ENCODE peak calls at places on chromosomes 5 and 9, in five cellular contexts. S is cardiac muscle cell, P is foreskin fibroblast, N is bronchial epithelial cell, G is lower lobe of right lung. W is an unnamed sample.
A peak's percentile ranks its signal among the peaks of the same experiment; 100 is the strongest.

GRCh38 chr9:98815552-98815951 is 8.1 kb downstream of the GALNT12 start:
- DNase-seq in P (no peak), N (no peak), G (no peak), S (no peak), W (no peak)

GRCh38 chr9:4333231-4333740 is 33.4 kb upstream of the GLIS3 start:
- DNase-seq in P (no peak), S (peak; percentile 58), G (no peak), N (no peak), W (peak; percentile 26)

GRCh38 chr5:115415143-115415491 is 118.7 kb upstream of the CCDC112 start:
- DNase-seq in N (peak; percentile 90), P (peak; percentile 97), G (peak; percentile 81), S (peak; percentile 89), W (peak; percentile 31)

GRCh38 chr9:95305770-95306492 is 11.6 kb downstream of the FANCC start:
- DNase-seq in S (no peak), N (no peak), G (no peak), P (peak; percentile 14), W (peak; percentile 60)

GRCh38 chr5:139850423-139851016 is 54.9 kb downstream of the PSD2 start:
- DNase-seq in P (no peak), N (no peak), S (no peak), G (no peak), W (no peak)

GRCh38 chr5:160271396-160271795 is 41.0 kb downstream of the CCNJL start:
- DNase-seq in S (peak; percentile 18), N (peak; percentile 55), P (no peak), G (peak; percentile 62), W (no peak)

GRCh38 chr9:76730795-76731194 is 33.4 kb upstream of the PCA3 start:
- DNase-seq in P (no peak), S (peak; percentile 37), G (no peak), N (no peak), W (peak; percentile 8)

GRCh38 chr5:136679233-136679632 is 313.9 kb upstream of the TRPC7 start:
- DNase-seq in G (no peak), S (no peak), P (no peak), N (no peak), W (no peak)

GRCh38 chr9:27168951-27169350 is 59.9 kb downstream of the TEK start:
- DNase-seq in G (no peak), P (no peak), N (no peak), S (no peak), W (no peak)

GRCh38 chr5:108432024-108432423 is 50.1 kb upstream of the FBXL17 start:
- DNase-seq in N (peak; percentile 31), P (peak; percentile 26), G (no peak), S (no peak), W (peak; percentile 37)

GRCh38 chr5:108430931-108431608 is 49.2 kb upstream of the FBXL17 start:
- DNase-seq in P (peak; percentile 28), S (no peak), G (no peak), N (peak; percentile 31), W (peak; percentile 39)

GRCh38 chr9:102069969-102070368 is 331.5 kb upstream of the GRIN3A start:
- DNase-seq in N (peak; percentile 7), S (peak; percentile 0), G (no peak), P (no peak), W (no peak)

GRCh38 chr9:33318225-33318624 is 27.9 kb downstream of the NFX1 start:
- DNase-seq in N (no peak), G (no peak), S (no peak), P (no peak), W (no peak)

GRCh38 chr5:179866241-179867078 is 7.8 kb upstream of the MRNIP start:
- DNase-seq in P (no peak), S (no peak), G (no peak), N (peak; percentile 10), W (no peak)

GRCh38 chr5:54306893-54307292 is 3.5 kb downstream of the ARL15 start:
- DNase-seq in S (no peak), G (no peak), N (no peak), P (no peak), W (no peak)

GRCh38 chr5:58717303-58718012 is 134.6 kb downstream of the RAB3C start:
- DNase-seq in P (no peak), G (no peak), N (no peak), S (no peak), W (no peak)

GRCh38 chr9:117247271-117247670 is 167.6 kb downstream of the ASTN2 start:
- DNase-seq in N (peak; percentile 12), G (no peak), P (no peak), S (peak; percentile 10), W (no peak)

GRCh38 chr9:87610200-87611155 is 112.8 kb downstream of the DAPK1 start:
- DNase-seq in N (peak; percentile 41), G (no peak), P (no peak), S (peak; percentile 71), W (peak; percentile 52)

GRCh38 chr5:156272139-156272538 is 54.8 kb upstream of the SGCD start:
- DNase-seq in G (no peak), N (no peak), P (no peak), S (no peak), W (no peak)

GRCh38 chr5:108730617-108731340 is 16.9 kb upstream of the FER start:
- DNase-seq in P (no peak), S (no peak), G (no peak), N (no peak), W (no peak)

GRCh38 chr5:139141841-139142240 is 56.3 kb downstream of the SIL1 start:
- DNase-seq in S (peak; percentile 88), G (peak; percentile 65), N (no peak), P (peak; percentile 83), W (peak; percentile 34)

GRCh38 chr9:121930970-121931369 is 162.1 kb downstream of the TTLL11 start:
- DNase-seq in P (no peak), N (no peak), S (no peak), G (no peak), W (no peak)

GRCh38 chr9:129665814-129666511 is 516 bp downstream of the PRRX2 start:
- DNase-seq in S (no peak), G (no peak), N (no peak), P (no peak), W (no peak)

GRCh38 chr5:133336121-133336968 is 276.0 kb downstream of the FSTL4 start:
- DNase-seq in S (no peak), N (peak; percentile 43), G (no peak), P (no peak), W (no peak)

GRCh38 chr5:139451176-139451575 is 11.4 kb downstream of the ECSCR start:
- DNase-seq in G (no peak), N (no peak), P (no peak), S (no peak), W (no peak)

GRCh38 chr5:115260248-115260647 is 2.4 kb downstream of the PGGT1B start:
- DNase-seq in G (no peak), P (no peak), N (peak; percentile 55), S (no peak), W (no peak)

GRCh38 chr5:73857446-73857845 is 231.4 kb downstream of the ARHGEF28 start:
- DNase-seq in S (no peak), G (no peak), N (no peak), P (no peak), W (no peak)

DNA sequence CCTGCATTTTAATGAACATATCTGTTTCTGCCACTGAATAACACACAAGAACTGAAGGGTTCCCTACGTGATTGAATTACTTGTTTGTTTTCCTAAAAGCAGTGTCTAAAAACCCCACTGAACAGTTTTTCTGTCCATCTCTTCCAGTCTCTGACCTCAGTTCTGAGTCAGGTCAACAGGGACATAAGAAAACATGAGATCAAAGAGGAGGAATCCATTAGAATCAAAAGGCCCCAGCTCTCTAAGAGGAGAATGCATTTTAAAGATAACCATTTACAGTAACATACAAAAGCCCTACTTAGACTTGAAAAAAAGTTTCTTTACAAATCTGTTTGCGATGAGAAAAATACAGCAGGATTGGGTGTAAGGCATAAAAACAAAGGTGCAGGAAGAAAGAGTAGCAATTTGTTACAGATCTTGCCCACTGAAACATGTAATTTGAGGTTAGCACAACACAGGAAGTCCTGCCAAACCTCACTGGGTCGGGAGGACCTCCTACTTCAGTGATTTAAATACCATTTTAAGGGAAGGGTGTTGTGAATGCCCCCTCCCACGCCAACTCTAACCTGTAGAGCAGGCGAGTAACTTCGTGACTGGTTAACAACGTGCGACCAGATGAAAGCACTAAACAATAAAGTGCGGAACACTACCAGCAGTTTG is 1.4 kb downstream of the QSOX2 start:
- DNase-seq in N (no peak), S (no peak), G (no peak), P (no peak), W (no peak)
- H3K4me3 ChIP-seq in N (peak overlapping the region; percentile 72), S (peak overlapping the region; percentile 64), G (peak overlapping the region; percentile 81), P (peak overlapping the region; percentile 83), W (peak overlapping the region; percentile 72)

GRCh38 chr9:38391278-38392118 is 1.0 kb upstream of the ALDH1B1 start:
- DNase-seq in P (no peak), N (no peak), S (no peak), G (no peak), W (no peak)
- H3K4me3 ChIP-seq in P (no peak overlapping the region), N (no peak overlapping the region), S (peak overlapping the region; percentile 60), G (peak overlapping the region; percentile 84), W (no peak overlapping the region)

DNA sequence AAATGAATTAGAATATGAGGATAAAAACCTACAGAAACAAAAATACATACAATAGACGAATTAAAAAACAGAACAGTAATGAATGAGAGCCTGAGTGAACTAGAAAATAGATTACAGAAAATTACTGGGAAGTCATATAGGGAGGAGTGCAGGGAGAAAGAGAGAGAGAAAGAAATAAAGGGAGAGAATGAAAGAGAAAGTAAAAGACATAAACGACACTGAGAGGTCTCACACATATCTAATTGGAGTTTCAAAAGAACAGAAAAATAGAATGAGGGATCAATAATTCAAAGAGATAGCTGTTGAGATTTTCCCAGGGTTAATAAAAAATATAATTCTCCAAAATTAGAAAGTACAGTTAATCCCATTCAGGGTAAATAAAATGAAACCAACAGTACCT is 156.4 kb upstream of the FTMT start:
- DNase-seq in N (no peak), S (no peak), P (no peak), G (no peak), W (no peak)
- H3K4me3 ChIP-seq in N (no peak overlapping the region), S (no peak overlapping the region), P (no peak overlapping the region), G (no peak overlapping the region), W (no peak overlapping the region)

GRCh38 chr5:127031863-127032232 is 1.5 kb upstream of the MARCHF3 start:
- DNase-seq in P (no peak), S (no peak), G (no peak), N (peak; percentile 6), W (peak; percentile 25)

GRCh38 chr5:127028822-127029457 is 1.4 kb downstream of the MARCHF3 start:
- DNase-seq in S (peak; percentile 13), G (peak; percentile 50), P (peak; percentile 47), N (no peak), W (no peak)

GRCh38 chr5:127030259-127031146 is at the start of gene MARCHF3:
- DNase-seq in S (peak; percentile 98), N (peak; percentile 87), P (peak; percentile 97), G (peak; percentile 97), W (peak; percentile 95)

GRCh38 chr5:127029513-127030258 is 672 bp downstream of the MARCHF3 start:
- DNase-seq in G (peak; percentile 70), N (peak; percentile 67), P (peak; percentile 64), S (peak; percentile 63), W (peak; percentile 59)

DNA sequence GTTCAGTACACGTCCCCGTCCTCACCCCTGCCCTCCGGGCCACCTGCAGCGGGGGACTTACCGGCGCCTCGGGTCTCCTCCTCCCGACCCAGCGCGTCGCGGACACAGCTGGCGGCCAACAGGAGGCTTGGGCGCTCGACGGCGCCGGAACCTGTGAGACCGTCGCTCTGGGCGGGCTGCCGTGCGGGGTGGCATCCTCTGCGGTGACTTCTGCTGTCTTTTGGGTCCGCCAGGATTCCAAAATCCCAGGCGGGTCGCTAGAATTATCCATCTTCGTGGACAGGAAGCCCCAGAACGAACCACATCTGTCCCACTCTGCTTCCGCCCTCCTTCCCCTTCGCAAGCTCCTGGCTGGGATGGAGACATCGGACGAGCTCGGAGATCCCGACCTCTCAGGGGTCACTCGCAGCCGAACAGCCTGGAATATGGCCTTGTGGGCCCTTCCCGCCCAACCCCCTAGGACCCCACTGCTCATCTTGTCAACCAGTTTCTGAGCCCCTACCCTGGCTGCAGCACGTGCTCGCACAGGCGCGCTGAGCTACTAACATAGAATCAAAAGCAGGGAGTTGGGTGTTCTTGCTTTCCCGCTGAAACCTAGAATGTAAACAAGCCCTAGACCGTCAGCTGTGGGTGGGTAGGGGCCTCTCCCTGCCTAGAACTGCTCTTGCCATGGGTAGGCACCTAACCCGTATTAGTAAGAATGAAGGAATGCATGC is 947 bp upstream of the MARCHF3 start:
- DNase-seq in P (no peak), S (no peak), N (no peak), G (peak; percentile 61), W (no peak)
- H3K4me3 ChIP-seq in P (peak overlapping the region; percentile 81), S (peak overlapping the region; percentile 65), N (peak overlapping the region; percentile 64), G (peak overlapping the region; percentile 88), W (peak overlapping the region; percentile 72)

W was measured in AG10803.